ENCODE peak calls at places on chromosome 3, in seven cellular contexts. I is stomach; O is activated T-cell treated with anti-CD3 and anti-CD28 coated beads, Interleukin-2, amount 50 U/mL, for 72 hours; C is NCI-H1092; Q is T-helper 1 cell; N is hepatocyte; W is ELR. K is an unnamed sample.

GRCh38 chr3:184231671-184232070 is 2.3 kb downstream of the VWA5B2 start:
- DNase-seq in I (no peak), O (no peak), C (no peak), Q (no peak), N (no peak), W (no peak), K (no peak)

GRCh38 chr3:182937293-182938051 is 42.9 kb downstream of the DCUN1D1 start:
- DNase-seq in I (no peak), O (no peak), C (no peak), Q (no peak), N (no peak), W (no peak), K (no peak)

GRCh38 chr3:49554639-49555265 is 475 bp downstream of the BSN start:
- DNase-seq in I (peak), O (peak), C (peak), Q (no peak), N (peak), W (no peak), K (no peak)

GRCh38 chr3:14346642-14347041 is 55.8 kb upstream of the SLC6A6 start:
- DNase-seq in I (no peak), O (no peak), C (no peak), Q (no peak), N (no peak), W (no peak), K (no peak)

GRCh38 chr3:141788147-141788546 is 24.9 kb downstream of the GRK7 start:
- DNase-seq in I (no peak), O (no peak), C (no peak), Q (no peak), N (no peak), W (no peak), K (no peak)

GRCh38 chr3:143617050-143617449 is 231.2 kb downstream of the SLC9A9 start:
- DNase-seq in I (no peak), O (no peak), C (no peak), Q (no peak), N (no peak), W (no peak), K (no peak)

GRCh38 chr3:52436500-52437106 is 8.3 kb downstream of the SEMA3G start:
- DNase-seq in I (no peak), O (no peak), C (no peak), Q (no peak), N (peak), W (no peak), K (no peak)

GRCh38 chr3:71189480-71189879 is 394.0 kb downstream of the FOXP1 start:
- DNase-seq in I (no peak), O (no peak), C (no peak), Q (no peak), N (no peak), W (peak), K (no peak)

GRCh38 chr3:131075632-131076328 is 49.1 kb downstream of the NEK11 start:
- DNase-seq in I (no peak), O (no peak), C (no peak), Q (no peak), N (no peak), W (no peak), K (no peak)

GRCh38 chr3:128488636-128488994 is 4.4 kb downstream of the GATA2 start:
- DNase-seq in I (no peak), O (no peak), C (no peak), Q (no peak), N (no peak), W (peak), K (no peak)

GRCh38 chr3:194259982-194260856 is 90.9 kb downstream of the CPN2 start:
- DNase-seq in I (peak), O (no peak), C (no peak), Q (no peak), N (no peak), W (no peak), K (no peak)

GRCh38 chr3:189186093-189186492 is 14.3 kb downstream of the TPRG1 start:
- DNase-seq in I (no peak), O (no peak), C (no peak), Q (no peak), N (no peak), W (no peak), K (no peak)

GRCh38 chr3:100708989-100709839 is at the start of gene TFG:
- DNase-seq in I (peak), O (peak), C (peak), Q (peak), N (peak), W (peak), K (peak)

GRCh38 chr3:25045291-25045690 is 382.8 kb upstream of the RARB start:
- DNase-seq in I (no peak), O (no peak), C (no peak), Q (no peak), N (peak), W (no peak), K (no peak)

GRCh38 chr3:194156095-194156494 is 20.1 kb downstream of the HES1 start:
- DNase-seq in I (no peak), O (no peak), C (no peak), Q (no peak), N (no peak), W (no peak), K (no peak)

GRCh38 chr3:21260507-21260906 is 490.5 kb downstream of the ZNF385D start:
- DNase-seq in I (no peak), O (no peak), C (no peak), Q (no peak), N (no peak), W (no peak), K (no peak)

GRCh38 chr3:186971578-186971977 is 41.3 kb downstream of the ST6GAL1 start:
- DNase-seq in I (peak), O (no peak), C (no peak), Q (no peak), N (no peak), W (no peak), K (no peak)

GRCh38 chr3:114519415-114519814 is 225.6 kb downstream of the TIGIT start:
- DNase-seq in I (no peak), O (no peak), C (no peak), Q (no peak), N (peak), W (peak), K (no peak)

GRCh38 chr3:89851974-89852621 is 744.7 kb downstream of the EPHA3 start:
- DNase-seq in I (peak), O (no peak), C (peak), Q (no peak), N (peak), W (peak), K (peak)

K was measured in NCI-H345.